ENCODE peak calls at places on chromosomes 13 and 19, in five cellular contexts. J is endothelial cell, S is astrocyte of the cerebellum, F is Calu3, U is OCI-LY7. B is an unnamed sample.

GRCh38 chr13:29815336-29815735 is 35.1 kb downstream of the UBL3 start:
- DNase-seq in J (no peak), S (no peak), F (no peak), U (no peak), B (no peak)

GRCh38 chr19:3983936-3984583 is 1.2 kb downstream of the EEF2 start:
- DNase-seq in J (no peak), S (no peak), F (no peak), U (peak), B (no peak)

GRCh38 chr13:80778302-80778701 is 437.4 kb upstream of the SPRY2 start:
- DNase-seq in J (no peak), S (no peak), F (no peak), U (no peak), B (no peak)

GRCh38 chr13:105442941-105443340 is 1092.5 kb downstream of the EFNB2 start:
- DNase-seq in J (no peak), S (peak), F (peak), U (no peak), B (no peak)

GRCh38 chr13:42485272-42485671 is 88.7 kb upstream of the TNFSF11 start:
- DNase-seq in J (no peak), S (no peak), F (no peak), U (no peak), B (no peak)

GRCh38 chr13:47110141-47110540 is 213.3 kb upstream of the HTR2A start:
- DNase-seq in J (no peak), S (no peak), F (peak), U (no peak), B (no peak)

GRCh38 chr13:59422646-59423045 is 741.1 kb downstream of the DIAPH3 start:
- DNase-seq in J (no peak), S (no peak), F (no peak), U (no peak), B (no peak)

GRCh38 chr13:112194579-112194978 is 127.6 kb downstream of the SOX1 start:
- DNase-seq in J (no peak), S (no peak), F (no peak), U (no peak), B (no peak)

GRCh38 chr19:4057913-4058695 is 8.6 kb downstream of the ZBTB7A start:
- DNase-seq in J (no peak), S (no peak), F (peak), U (no peak), B (peak)

GRCh38 chr13:33057019-33057785 is 41.0 kb downstream of the KL start:
- DNase-seq in J (peak), S (no peak), F (no peak), U (peak), B (peak)

GRCh38 chr13:112132619-112133018 is 65.7 kb downstream of the SOX1 start:
- DNase-seq in J (no peak), S (no peak), F (no peak), U (no peak), B (no peak)

GRCh38 chr19:7199613-7200533 is 94.3 kb downstream of the INSR start:
- DNase-seq in J (no peak), S (no peak), F (peak), U (peak), B (no peak)

GRCh38 chr13:107649071-107649470 is 566.3 kb downstream of the LIG4 start:
- DNase-seq in J (no peak), S (no peak), F (no peak), U (no peak), B (no peak)

GRCh38 chr13:27619093-27619705 is 1.1 kb downstream of the LNX2 start:
- DNase-seq in J (no peak), S (peak), F (no peak), U (no peak), B (no peak)

GRCh38 chr13:52599853-52600603 is 42.2 kb upstream of the HNRNPA1L2 start:
- DNase-seq in J (peak), S (no peak), F (no peak), U (peak), B (peak)

GRCh38 chr13:28603033-28603664 is 55.8 kb upstream of the POMP start:
- DNase-seq in J (no peak), S (no peak), F (no peak), U (no peak), B (no peak)

GRCh38 chr13:113588394-113589111 is 4.0 kb downstream of the TFDP1 start:
- DNase-seq in J (no peak), S (no peak), F (no peak), U (no peak), B (no peak)

GRCh38 chr19:34128558-34129250 is 43.6 kb upstream of the LSM14A start:
- DNase-seq in J (no peak), S (no peak), F (no peak), U (no peak), B (no peak)

GRCh38 chr13:43730642-43731041 is 56.1 kb downstream of the ENOX1 start:
- DNase-seq in J (no peak), S (no peak), F (no peak), U (no peak), B (no peak)

GRCh38 chr13:84400711-84401110 is 518.4 kb upstream of the SLITRK1 start:
- DNase-seq in J (no peak), S (peak), F (no peak), U (no peak), B (no peak)

GRCh38 chr13:75385708-75386083 is 96.3 kb downstream of the TBC1D4 start:
- DNase-seq in J (no peak), S (no peak), F (no peak), U (no peak), B (no peak)

GRCh38 chr19:50607874-50608785 is 31.6 kb downstream of the SYT3 start:
- DNase-seq in J (peak), S (no peak), F (no peak), U (peak), B (peak)

GRCh38 chr19:9885077-9885552 is 50.0 kb downstream of the PIN1 start:
- DNase-seq in J (peak), S (no peak), F (no peak), U (no peak), B (no peak)

GRCh38 chr13:99153219-99153618 is 47.4 kb upstream of the UBAC2 start:
- DNase-seq in J (no peak), S (peak), F (no peak), U (no peak), B (no peak)

GRCh38 chr13:114118086-114118762 is 14.2 kb downstream of the RASA3 start:
- DNase-seq in J (no peak), S (no peak), F (no peak), U (no peak), B (no peak)

DNA sequence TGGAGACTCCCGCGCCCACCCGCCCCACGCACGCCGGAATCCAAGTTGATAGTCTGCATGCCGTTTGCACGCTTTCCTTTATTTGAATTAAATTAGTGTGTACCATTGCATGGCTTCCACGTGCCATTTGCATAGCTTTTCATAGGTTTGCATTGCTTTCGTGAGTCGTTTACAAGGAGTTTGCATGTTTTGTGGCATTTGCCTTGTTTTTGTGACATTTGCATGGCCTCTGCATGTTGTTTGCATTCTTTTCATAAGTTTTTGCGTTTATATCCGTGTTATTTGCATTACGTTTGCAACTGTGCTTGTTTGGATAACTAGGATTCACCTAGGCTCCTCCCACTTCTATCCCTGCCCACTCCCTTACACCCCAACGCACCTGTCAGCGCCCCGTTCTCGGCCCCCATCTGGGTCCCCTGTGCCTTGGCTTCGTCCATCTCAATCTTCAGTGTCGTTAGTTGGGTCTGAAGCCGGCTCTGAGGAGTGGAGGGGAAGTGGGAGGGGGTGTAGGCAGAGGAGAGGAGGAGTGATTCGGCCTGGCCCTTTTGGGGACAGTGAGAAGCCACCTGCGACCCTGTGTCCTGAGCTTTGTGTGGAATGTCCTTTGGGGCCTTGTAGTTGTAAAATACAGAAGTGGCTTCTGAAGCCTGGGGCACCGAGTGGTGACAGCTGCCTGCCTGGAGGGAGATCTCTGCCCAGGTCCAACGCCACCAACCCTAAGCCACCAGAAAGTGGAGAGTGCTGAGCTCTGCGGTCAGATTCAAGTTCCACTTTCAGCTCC is 2.4 kb downstream of the CCDC194 start:
- DNase-seq in J (no peak), S (no peak), F (no peak), U (no peak), B (no peak)
- TF ChIP-seq CTCF in J (peak), S (no peak), F (no peak), U (peak), B (no peak)

GRCh38 chr13:97621025-97621424 is 187.1 kb downstream of the RAP2A start:
- DNase-seq in J (no peak), S (no peak), F (no peak), U (no peak), B (no peak)
- TF ChIP-seq CTCF in J (no peak), S (no peak), F (no peak), U (no peak), B (no peak)

GRCh38 chr19:19562665-19563347 is 24.7 kb downstream of the CILP2 start:
- DNase-seq in J (no peak), S (no peak), F (no peak), U (no peak), B (no peak)
- TF ChIP-seq CTCF in J (no peak), S (peak), F (no peak), U (no peak), B (no peak)

DNA sequence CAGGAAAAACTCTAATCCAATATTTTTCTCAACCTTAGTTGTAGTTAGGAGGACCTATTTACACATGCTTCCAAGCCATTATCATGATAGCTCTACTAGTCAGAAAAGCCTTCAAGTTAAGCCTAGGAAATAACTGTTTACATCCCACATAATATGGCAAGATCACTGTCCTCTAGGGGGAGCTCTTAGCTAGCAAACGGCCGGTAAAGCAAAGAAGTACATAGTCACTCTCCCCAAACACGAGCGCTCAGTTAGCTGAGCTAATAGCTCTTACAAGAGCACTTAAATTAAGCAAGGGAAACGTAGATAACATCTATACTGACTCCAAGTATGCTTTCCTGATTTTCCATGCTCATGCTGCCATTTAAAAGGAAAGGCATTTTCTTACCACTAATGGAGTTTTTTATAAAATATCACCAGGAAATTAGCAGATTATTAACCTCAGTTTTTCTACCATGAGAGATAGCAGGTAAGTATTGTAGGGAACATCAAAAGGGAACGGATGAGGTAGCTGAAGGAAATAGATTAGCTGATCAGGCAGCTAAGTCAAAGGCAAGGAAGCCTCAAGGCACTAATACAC is 100.6 kb upstream of the PABPC3 start:
- DNase-seq in J (peak), S (peak), F (peak), U (peak), B (peak)
- TF ChIP-seq CTCF in J (peak), S (peak), F (peak), U (peak), B (peak)

GRCh38 chr19:18440421-18440877 is 2.5 kb upstream of the ISYNA1 start:
- DNase-seq in J (no peak), S (no peak), F (peak), U (peak), B (peak)

GRCh38 chr19:18438331-18439024 is 545 bp upstream of the ISYNA1 start:
- DNase-seq in J (no peak), S (no peak), F (peak), U (no peak), B (peak)

GRCh38 chr19:18439910-18440237 is 1.9 kb upstream of the ISYNA1 start:
- DNase-seq in J (no peak), S (no peak), F (no peak), U (no peak), B (no peak)

GRCh38 chr19:18437481-18438330 is at the start of gene ISYNA1:
- DNase-seq in J (peak), S (no peak), F (peak), U (no peak), B (peak)

DNA sequence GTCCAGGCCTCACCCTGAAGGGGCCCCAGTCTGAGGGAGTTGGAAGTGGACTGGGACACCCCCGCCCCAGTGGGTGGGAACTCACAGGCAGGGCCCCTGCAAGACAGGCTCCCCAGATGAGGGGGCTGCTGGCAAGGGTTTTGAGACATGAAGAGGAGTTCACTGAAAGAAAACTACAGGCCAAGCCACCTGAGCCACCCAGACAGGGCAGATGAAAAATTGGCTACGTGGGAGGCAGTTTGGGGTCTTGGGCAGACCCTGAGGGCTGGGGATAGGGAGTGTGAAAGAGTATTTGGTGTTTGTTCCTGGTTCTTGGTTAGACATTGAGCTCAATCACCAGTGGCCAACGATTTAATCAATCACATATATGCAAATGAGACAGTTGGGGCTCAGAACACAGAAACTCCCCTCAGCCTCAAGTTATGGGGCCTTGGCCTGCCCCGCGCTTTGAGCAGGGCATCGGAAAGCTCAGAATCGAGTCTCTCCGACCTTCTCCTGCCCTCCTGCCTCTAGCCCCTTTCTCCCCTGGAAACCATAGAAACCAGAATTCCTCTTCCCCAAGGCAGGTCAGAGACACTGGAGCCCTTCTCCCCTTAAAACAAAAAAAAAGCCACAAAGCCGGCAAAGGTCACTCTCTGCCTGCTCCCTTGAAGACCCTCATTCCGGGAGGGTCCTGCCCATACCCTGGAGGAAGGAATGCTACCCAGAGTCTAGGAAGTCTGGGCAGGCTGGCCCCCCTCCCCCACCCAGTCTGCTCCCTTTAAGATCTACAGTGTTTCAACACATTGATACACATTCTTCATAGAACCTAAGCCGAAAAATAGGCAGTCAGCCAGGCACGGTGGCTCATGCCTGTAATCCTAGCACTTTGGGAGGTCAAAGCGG is 1.3 kb upstream of the ISYNA1 start:
- DNase-seq in J (no peak), S (no peak), F (peak), U (no peak), B (peak)
- TF ChIP-seq CTCF in J (no peak), S (no peak), F (no peak), U (no peak), B (no peak)

DNA sequence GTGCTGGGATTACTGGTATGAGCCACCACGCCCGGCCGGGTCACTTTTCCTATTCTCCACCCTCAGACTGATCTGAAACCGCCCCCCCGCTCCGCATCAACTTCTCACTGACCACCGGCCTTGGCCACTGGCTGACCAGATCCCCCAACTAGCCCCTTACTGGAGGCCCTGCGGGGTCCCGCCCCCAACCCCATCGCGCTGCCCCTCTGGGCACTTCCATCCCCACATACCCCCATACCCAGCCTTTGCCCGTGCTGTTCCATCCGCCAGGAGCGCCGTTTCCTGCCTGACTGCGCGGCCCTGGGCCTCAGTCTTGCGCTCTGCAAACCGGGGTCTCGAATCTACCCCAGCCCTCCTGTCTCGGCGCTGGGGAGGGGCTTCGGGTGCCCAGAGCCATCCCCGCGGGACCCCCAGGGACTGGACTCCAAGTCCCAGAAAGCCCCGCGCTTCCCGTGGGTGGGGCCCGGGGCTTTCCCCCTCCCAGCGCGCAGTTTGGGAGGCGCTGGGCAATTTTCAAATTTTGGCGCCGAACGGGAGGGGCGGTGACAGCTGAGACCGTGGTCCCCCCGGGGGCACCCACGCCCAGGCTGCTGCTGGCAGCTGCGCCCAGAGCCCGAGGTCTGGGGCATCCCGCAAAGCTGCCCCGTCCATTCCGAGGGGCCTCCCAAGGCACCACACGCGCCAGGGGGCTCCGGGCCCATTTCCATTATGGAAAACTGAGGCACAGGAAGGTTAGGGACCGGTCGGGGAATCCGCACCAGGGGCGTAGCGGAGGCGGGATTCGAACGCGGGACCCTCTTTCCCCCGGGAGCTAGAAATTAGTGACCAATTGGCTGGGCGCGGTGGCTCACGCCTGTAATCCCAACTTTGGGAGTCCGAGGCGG is 5.2 kb upstream of the LMNB2 start:
- DNase-seq in J (peak), S (no peak), F (peak), U (peak), B (peak)
- TF ChIP-seq CTCF in J (no peak), S (peak), F (no peak), U (no peak), B (no peak)

GRCh38 chr13:24605923-24606372 is 74.3 kb upstream of the ATP12A start:
- DNase-seq in J (no peak), S (no peak), F (peak), U (no peak), B (no peak)
- TF ChIP-seq CTCF in J (no peak), S (no peak), F (peak), U (no peak), B (no peak)

DNA sequence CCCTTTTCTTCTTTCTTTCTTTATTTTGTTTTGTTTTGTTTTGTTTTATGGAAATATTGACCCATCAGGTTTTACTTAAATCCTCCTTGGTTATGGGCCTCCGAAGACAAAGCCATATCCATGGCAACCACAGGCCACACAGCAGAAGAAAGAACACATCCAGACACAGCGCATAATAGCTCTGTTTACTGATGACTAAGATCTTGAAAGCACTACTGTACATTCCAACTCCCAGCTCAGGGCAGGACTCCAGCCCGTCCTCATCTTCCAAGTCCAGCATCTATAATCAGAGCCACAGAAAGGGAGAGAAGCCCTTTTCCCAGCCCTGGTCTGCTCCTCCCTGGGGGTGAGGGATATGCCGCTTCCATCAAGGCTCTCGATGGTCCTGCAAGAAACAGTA is 84.3 kb downstream of the NUFIP1 start:
- DNase-seq in J (no peak), S (peak), F (no peak), U (no peak), B (no peak)
- TF ChIP-seq CTCF in J (no peak), S (no peak), F (no peak), U (no peak), B (no peak)

DNA sequence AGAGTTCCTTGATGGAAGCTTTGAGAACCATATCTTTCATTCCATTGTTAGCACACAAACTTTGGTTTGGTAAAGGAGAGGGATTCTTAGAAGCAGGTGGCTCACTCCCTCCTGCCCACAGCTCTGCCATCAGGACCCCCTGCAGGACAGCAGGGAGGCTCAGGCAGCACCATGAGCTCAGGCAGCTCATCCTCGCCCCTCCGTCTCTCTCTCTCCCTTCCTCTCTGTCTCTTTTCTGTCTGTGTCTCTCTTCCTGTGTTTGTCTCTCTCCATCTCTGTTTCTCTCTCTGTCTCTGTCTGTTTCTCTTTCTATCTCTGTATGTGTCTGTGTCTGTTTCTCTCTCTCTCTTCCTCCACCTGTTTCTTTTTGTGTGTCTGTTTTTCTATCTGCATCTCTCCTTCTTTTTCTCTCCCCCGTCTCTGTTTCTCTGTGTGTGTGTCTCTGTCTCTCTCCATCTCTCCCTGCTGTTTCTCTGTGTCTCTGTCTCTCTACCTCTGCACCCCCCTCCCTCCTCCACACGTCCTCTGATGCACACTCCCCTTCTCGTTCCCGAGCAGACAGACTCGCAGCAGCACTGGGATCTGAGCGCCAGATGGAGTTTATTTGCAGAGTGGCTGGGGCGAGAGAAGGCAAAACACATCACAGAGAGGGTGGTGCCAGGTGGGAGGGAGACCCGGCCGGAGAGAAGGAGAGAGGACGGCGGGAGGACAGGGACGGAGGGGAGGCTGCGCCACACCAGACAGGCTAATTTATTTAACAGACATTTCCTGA is 8.7 kb downstream of the SBK2 start:
- DNase-seq in J (no peak), S (no peak), F (no peak), U (no peak), B (peak)
- TF ChIP-seq CTCF in J (no peak), S (no peak), F (no peak), U (no peak), B (no peak)

B was measured in glutamatergic neuron.